ENCODE peak calls at places on chromosomes 12 and 14, in five cellular contexts. E, O, K, C and X are unnamed samples.

GRCh38 chr14:73262427-73263183 is 25.3 kb downstream of the PAPLN start:
- DNase-seq in K (no peak), E (no peak), C (no peak), O (no peak), X (no peak)

GRCh38 chr12:131067993-131068942 is 114.6 kb downstream of the ADGRD1 start:
- DNase-seq in K (no peak), E (no peak), C (no peak), O (no peak), X (no peak)

GRCh38 chr12:123512838-123513665 is 20.5 kb downstream of the RILPL1 start:
- DNase-seq in E (no peak), C (no peak), O (no peak), K (no peak), X (no peak)

GRCh38 chr12:27104546-27104945 is 22.2 kb upstream of the C12orf71 start:
- DNase-seq in K (no peak), E (no peak), C (no peak), O (no peak), X (no peak)

GRCh38 chr12:92398565-92399309 is 253.1 kb upstream of the BTG1 start:
- DNase-seq in K (no peak), O (no peak), C (no peak), E (no peak), X (no peak)

GRCh38 chr12:26373606-26374495 is 178.5 kb downstream of the SSPN start:
- DNase-seq in E (no peak), C (no peak), O (no peak), K (no peak), X (no peak)

GRCh38 chr12:130828895-130829294 is 10.2 kb downstream of the STX2 start:
- DNase-seq in E (no peak), O (no peak), K (no peak), C (no peak), X (no peak)

GRCh38 chr14:57704796-57705195 is 161.1 kb downstream of the SLC35F4 start:
- DNase-seq in O (no peak), K (no peak), E (no peak), C (no peak), X (no peak)

GRCh38 chr12:53048033-53048779 is 1.7 kb upstream of the TNS2 start:
- DNase-seq in C (no peak), K (peak; percentile 86), E (peak; percentile 93), O (peak; percentile 89), X (no peak)

GRCh38 chr14:57060276-57060956 is 208.3 kb downstream of the EXOC5 start:
- DNase-seq in E (no peak), O (no peak), C (no peak), K (peak; percentile 23), X (peak; percentile 66)

GRCh38 chr14:75258079-75258802 is 20.4 kb upstream of the FOS start:
- DNase-seq in O (no peak), E (peak; percentile 87), K (peak; percentile 52), C (no peak), X (no peak)

GRCh38 chr12:54439521-54440255 is 20.6 kb upstream of the ITGA5 start:
- DNase-seq in E (no peak), O (no peak), K (no peak), C (no peak), X (no peak)

GRCh38 chr12:6367065-6367968 is 8.0 kb downstream of the SCNN1A start:
- DNase-seq in E (no peak), C (peak; percentile 54), O (no peak), K (no peak), X (peak; percentile 59)

GRCh38 chr14:102754370-102755262 is 22.6 kb upstream of the TRAF3 start:
- DNase-seq in E (no peak), K (no peak), C (no peak), O (no peak), X (no peak)

GRCh38 chr14:53929871-53930685 is 26.5 kb downstream of the BMP4 start:
- DNase-seq in K (no peak), O (no peak), C (peak; percentile 27), E (no peak), X (no peak)

GRCh38 chr14:33692762-33693161 is 258.1 kb downstream of the EGLN3 start:
- DNase-seq in K (no peak), E (no peak), C (no peak), O (no peak), X (no peak)

GRCh38 chr12:31481415-31481814 is 109.5 kb downstream of the DENND5B start:
- DNase-seq in E (no peak), O (no peak), C (no peak), K (no peak), X (no peak)

GRCh38 chr12:27922591-27923139 is 49.9 kb downstream of the PTHLH start:
- DNase-seq in E (no peak), O (peak; percentile 37), C (no peak), K (peak; percentile 33), X (no peak)

GRCh38 chr12:131851741-131852550 is 23.8 kb downstream of the MMP17 start:
- DNase-seq in E (no peak), O (peak; percentile 22), K (no peak), C (no peak), X (no peak)

GRCh38 chr12:662541-663292 is 528 bp downstream of the NINJ2 start:
- DNase-seq in K (no peak), C (no peak), O (no peak), E (no peak), X (no peak)

GRCh38 chr12:57240069-57240921 is 10.7 kb downstream of the STAC3 start:
- DNase-seq in C (peak; percentile 65), O (peak; percentile 67), K (no peak), E (peak; percentile 79), X (no peak)

GRCh38 chr12:48001426-48002178 is 2.7 kb downstream of the COL2A1 start:
- DNase-seq in K (peak; percentile 21), C (no peak), E (no peak), O (peak; percentile 50), X (no peak)

GRCh38 chr14:63777024-63777423 is 49.2 kb upstream of the SGPP1 start:
- DNase-seq in E (no peak), O (no peak), K (no peak), C (no peak), X (no peak)

GRCh38 chr14:94113490-94113889 is 3.0 kb downstream of the IFI27 start:
- DNase-seq in E (no peak), C (no peak), O (peak; percentile 76), K (peak; percentile 15), X (no peak)

GRCh38 chr12:53115112-53115890 is 12.0 kb downstream of the SOAT2 start:
- DNase-seq in O (no peak), K (no peak), C (no peak), E (no peak), X (no peak)

GRCh38 chr12:8077207-8077606 is 4.9 kb upstream of the NECAP1 start:
- DNase-seq in K (no peak), E (no peak), O (no peak), C (no peak), X (no peak)

GRCh38 chr12:109621271-109621671 is 47.7 kb downstream of the MVK start:
- DNase-seq in O (no peak), C (no peak), E (no peak), K (no peak), X (no peak)

GRCh38 chr14:99579077-99579836 is 24.8 kb downstream of the CCDC85C start:
- DNase-seq in K (peak; percentile 88), E (no peak), O (no peak), C (no peak), X (no peak)

GRCh38 chr14:104240426-104241157 is 102.2 kb downstream of the KIF26A start:
- DNase-seq in O (no peak), K (no peak), E (peak; percentile 27), C (no peak), X (no peak)

GRCh38 chr14:29039171-29039570 is 272.6 kb downstream of the FOXG1 start:
- DNase-seq in O (no peak), K (no peak), C (no peak), E (no peak), X (no peak)

GRCh38 chr12:5971194-5971850 is 26.3 kb upstream of the ANO2 start:
- DNase-seq in C (no peak), K (no peak), E (no peak), O (no peak), X (no peak)

GRCh38 chr12:104652910-104653309 is 196.2 kb downstream of the CHST11 start:
- DNase-seq in E (no peak), O (no peak), C (no peak), K (no peak), X (no peak)

GRCh38 chr12:87216436-87216835 is 812.8 kb downstream of the C12orf50 start:
- DNase-seq in K (no peak), E (no peak), O (no peak), C (no peak), X (no peak)

GRCh38 chr12:63917864-63918742 is 73.6 kb downstream of the SRGAP1 start:
- DNase-seq in C (no peak), O (no peak), E (no peak), K (no peak), X (peak; percentile 15)

GRCh38 chr12:92261071-92261470 is 115.4 kb upstream of the BTG1 start:
- DNase-seq in K (no peak), E (no peak), C (no peak), O (no peak), X (no peak)

GRCh38 chr14:30874999-30875787 is 834 bp downstream of the COCH start:
- DNase-seq in O (no peak), C (no peak), K (no peak), E (peak; percentile 52), X (no peak)

GRCh38 chr12:19068137-19068536 is 61.4 kb upstream of the PLEKHA5 start:
- DNase-seq in K (no peak), C (no peak), O (no peak), E (no peak), X (no peak)

GRCh38 chr12:63498239-63498638 is 170.1 kb downstream of the DPY19L2 start:
- DNase-seq in C (no peak), O (no peak), E (no peak), K (no peak), X (no peak)

GRCh38 chr12:68310370-68310769 is 21.8 kb downstream of the MDM1 start:
- DNase-seq in O (no peak), E (no peak), C (no peak), K (no peak), X (no peak)

GRCh38 chr14:46300765-46301164 is 350.8 kb downstream of the RPL10L start:
- DNase-seq in K (no peak), C (no peak), E (no peak), O (no peak), X (no peak)
- H3K4me3 ChIP-seq in K (no peak overlapping the region), C (no peak overlapping the region), E (no peak overlapping the region), O (no peak overlapping the region), X (no peak overlapping the region)

GRCh38 chr14:61260939-61261776 is 20.0 kb downstream of the TMEM30B start:
- DNase-seq in O (no peak), E (no peak), C (no peak), K (no peak), X (no peak)
- TF ChIP-seq CTCF in O (no peak), E (no peak), C (no peak), K (no peak), X (no peak)

GRCh38 chr12:14780851-14781250 is 22.4 kb downstream of the WBP11 start:
- DNase-seq in K (no peak), O (no peak), C (no peak), E (no peak), X (no peak)
- H3K4me3 ChIP-seq in K (no peak overlapping the region), O (no peak overlapping the region), C (no peak overlapping the region), E (no peak overlapping the region), X (no peak overlapping the region)

DNA sequence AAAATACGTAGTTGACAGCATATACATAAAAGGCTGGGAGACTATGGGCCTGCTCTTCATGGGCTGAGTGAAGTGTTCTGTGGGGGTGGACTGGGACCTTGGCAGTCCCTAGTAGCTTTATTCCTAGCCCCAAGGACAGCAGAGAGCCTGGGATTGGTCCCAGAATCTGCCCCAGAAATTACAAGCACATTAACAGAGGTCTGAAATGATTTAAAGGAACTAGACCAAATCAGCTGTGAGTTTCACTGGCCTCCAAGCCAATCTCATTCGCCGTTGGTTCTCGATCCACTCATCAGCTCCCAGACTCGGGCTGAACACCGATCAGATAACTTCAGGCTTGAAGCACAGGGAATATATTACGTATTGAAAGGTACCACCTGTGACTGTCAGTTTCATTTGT is 77.0 kb upstream of the PSMC1 start:
- DNase-seq in O (peak; percentile 35), K (no peak), E (no peak), C (no peak), X (no peak)
- TF ChIP-seq CTCF in O (no peak), K (no peak), E (no peak), C (no peak), X (no peak)